ENCODE peak calls at places on chromosomes 12 and 14, in nine cellular contexts. One of them, this sample, is unnamed.
A peak's percentile ranks its signal among the peaks of the same experiment; 100 is the strongest.

GRCh38 chr12:31970199-31970598 is 11.0 kb downstream of the RESF1 start:
- DNase-seq in HFFc6: no peak
- DNase-seq in cardiac muscle cell: no peak
- DNase-seq in cardiac fibroblast: no peak
- DNase-seq in glutamatergic neuron: no peak
- DNase-seq in upper lobe of left lung: no peak
- DNase-seq in fibroblast of lung: no peak
- DNase-seq in MM.1S: no peak
- DNase-seq in thyroid gland: no peak
- DNase-seq in this sample: no peak

GRCh38 chr12:55492078-55492477 is at the start of gene OR6C68:
- DNase-seq in HFFc6: no peak
- DNase-seq in cardiac muscle cell: no peak
- DNase-seq in cardiac fibroblast: no peak
- DNase-seq in glutamatergic neuron: no peak
- DNase-seq in upper lobe of left lung: no peak
- DNase-seq in fibroblast of lung: no peak
- DNase-seq in MM.1S: no peak
- DNase-seq in thyroid gland: no peak
- DNase-seq in this sample: no peak

GRCh38 chr14:58356268-58356667 is 39.5 kb upstream of the TOMM20L start:
- DNase-seq in HFFc6: no peak
- DNase-seq in cardiac muscle cell: no peak
- DNase-seq in cardiac fibroblast: no peak
- DNase-seq in glutamatergic neuron: no peak
- DNase-seq in upper lobe of left lung: no peak
- DNase-seq in fibroblast of lung: no peak
- DNase-seq in MM.1S: no peak
- DNase-seq in thyroid gland: no peak
- DNase-seq in this sample: no peak

GRCh38 chr14:64508215-64508776 is 3.7 kb downstream of the ZBTB1 start:
- DNase-seq in HFFc6: no peak
- DNase-seq in cardiac muscle cell: no peak
- DNase-seq in cardiac fibroblast: no peak
- DNase-seq in glutamatergic neuron: no peak
- DNase-seq in upper lobe of left lung: no peak
- DNase-seq in fibroblast of lung: no peak
- DNase-seq in MM.1S: peak; percentile 46
- DNase-seq in thyroid gland: no peak
- DNase-seq in this sample: no peak

GRCh38 chr14:83173687-83174086 is 1640.0 kb upstream of the SEL1L start:
- DNase-seq in HFFc6: no peak
- DNase-seq in cardiac muscle cell: no peak
- DNase-seq in cardiac fibroblast: no peak
- DNase-seq in glutamatergic neuron: no peak
- DNase-seq in upper lobe of left lung: no peak
- DNase-seq in fibroblast of lung: no peak
- DNase-seq in MM.1S: no peak
- DNase-seq in thyroid gland: no peak
- DNase-seq in this sample: no peak

GRCh38 chr12:113697646-113698504 is 226.2 kb upstream of the LHX5 start:
- DNase-seq in HFFc6: no peak
- DNase-seq in cardiac muscle cell: no peak
- DNase-seq in cardiac fibroblast: no peak
- DNase-seq in glutamatergic neuron: peak; percentile 79
- DNase-seq in upper lobe of left lung: no peak
- DNase-seq in fibroblast of lung: no peak
- DNase-seq in MM.1S: no peak
- DNase-seq in thyroid gland: no peak
- DNase-seq in this sample: no peak

GRCh38 chr14:26846388-26846787 is 248.6 kb upstream of the NOVA1 start:
- DNase-seq in HFFc6: no peak
- DNase-seq in cardiac muscle cell: peak; percentile 3
- DNase-seq in cardiac fibroblast: no peak
- DNase-seq in glutamatergic neuron: no peak
- DNase-seq in upper lobe of left lung: no peak
- DNase-seq in fibroblast of lung: peak; percentile 20
- DNase-seq in MM.1S: no peak
- DNase-seq in thyroid gland: no peak
- DNase-seq in this sample: no peak

GRCh38 chr14:61042220-61042619 is 61.2 kb downstream of the SLC38A6 start:
- DNase-seq in HFFc6: no peak
- DNase-seq in cardiac muscle cell: no peak
- DNase-seq in cardiac fibroblast: no peak
- DNase-seq in glutamatergic neuron: no peak
- DNase-seq in upper lobe of left lung: no peak
- DNase-seq in fibroblast of lung: no peak
- DNase-seq in MM.1S: no peak
- DNase-seq in thyroid gland: no peak
- DNase-seq in this sample: no peak

GRCh38 chr12:91633734-91634357 is 451.2 kb upstream of the DCN start:
- DNase-seq in HFFc6: no peak
- DNase-seq in cardiac muscle cell: no peak
- DNase-seq in cardiac fibroblast: no peak
- DNase-seq in glutamatergic neuron: no peak
- DNase-seq in upper lobe of left lung: peak; percentile 74
- DNase-seq in fibroblast of lung: no peak
- DNase-seq in MM.1S: no peak
- DNase-seq in thyroid gland: no peak
- DNase-seq in this sample: no peak

GRCh38 chr14:20652996-20653975 is 11.8 kb upstream of the OR6S1 start:
- DNase-seq in HFFc6: peak; percentile 85
- DNase-seq in cardiac muscle cell: peak; percentile 58
- DNase-seq in cardiac fibroblast: peak; percentile 93
- DNase-seq in glutamatergic neuron: peak; percentile 35
- DNase-seq in upper lobe of left lung: peak; percentile 22
- DNase-seq in fibroblast of lung: peak; percentile 27
- DNase-seq in MM.1S: no peak
- DNase-seq in thyroid gland: no peak
- DNase-seq in this sample: peak; percentile 64

DNA sequence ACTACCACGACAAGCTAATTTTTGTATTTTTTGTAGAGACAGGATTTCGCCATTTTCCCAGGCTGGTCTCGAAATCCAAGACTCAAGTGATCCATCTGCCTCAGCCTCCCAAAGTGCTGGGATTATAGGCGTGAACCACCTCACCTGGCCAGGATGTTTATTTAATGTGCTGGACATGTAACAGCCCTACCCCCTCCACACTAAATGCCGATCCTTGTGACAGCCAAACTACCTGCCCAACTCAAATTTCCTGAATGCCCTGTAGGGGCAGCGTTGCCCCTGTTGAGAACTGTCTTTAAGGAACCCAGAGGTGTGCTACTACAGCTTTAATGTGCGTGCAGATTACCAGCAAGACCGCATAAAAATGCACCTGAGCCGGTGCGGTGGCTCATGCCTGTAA is 48.1 kb downstream of the KCNK13 start:
- DNase-seq in HFFc6: no peak
- DNase-seq in cardiac muscle cell: no peak
- DNase-seq in cardiac fibroblast: peak; percentile 19
- DNase-seq in glutamatergic neuron: peak; percentile 18
- DNase-seq in upper lobe of left lung: no peak
- DNase-seq in fibroblast of lung: no peak
- DNase-seq in MM.1S: no peak
- DNase-seq in thyroid gland: peak; percentile 30
- DNase-seq in this sample: no peak
- TF ChIP-seq CTCF in HFFc6: peak; percentile 45
- TF ChIP-seq CTCF in cardiac muscle cell: peak; percentile 36
- TF ChIP-seq CTCF in cardiac fibroblast: peak; percentile 24
- TF ChIP-seq CTCF in glutamatergic neuron: peak; percentile 36
- TF ChIP-seq CTCF in upper lobe of left lung: no peak
- TF ChIP-seq CTCF in fibroblast of lung: no peak
- TF ChIP-seq CTCF in MM.1S: no peak
- TF ChIP-seq CTCF in thyroid gland: peak; percentile 27
- TF ChIP-seq CTCF in this sample: no peak

GRCh38 chr12:14514154-14514842 is 53.4 kb downstream of the PLBD1 start:
- DNase-seq in HFFc6: peak; percentile 11
- DNase-seq in cardiac muscle cell: peak; percentile 62
- DNase-seq in cardiac fibroblast: peak; percentile 50
- DNase-seq in glutamatergic neuron: no peak
- DNase-seq in upper lobe of left lung: no peak
- DNase-seq in fibroblast of lung: peak; percentile 24
- DNase-seq in MM.1S: no peak
- DNase-seq in thyroid gland: peak; percentile 71
- DNase-seq in this sample: no peak
- TF ChIP-seq CTCF in HFFc6: peak; percentile 46
- TF ChIP-seq CTCF in cardiac muscle cell: peak; percentile 50
- TF ChIP-seq CTCF in cardiac fibroblast: peak; percentile 28
- TF ChIP-seq CTCF in glutamatergic neuron: no peak
- TF ChIP-seq CTCF in upper lobe of left lung: peak; percentile 73
- TF ChIP-seq CTCF in fibroblast of lung: peak; percentile 40
- TF ChIP-seq CTCF in MM.1S: peak; percentile 16
- TF ChIP-seq CTCF in thyroid gland: peak; percentile 64
- TF ChIP-seq CTCF in this sample: no peak

GRCh38 chr12:11892065-11892391 is 178.7 kb upstream of the BCL2L14 start:
- DNase-seq in HFFc6: no peak
- DNase-seq in cardiac muscle cell: no peak
- DNase-seq in cardiac fibroblast: no peak
- DNase-seq in glutamatergic neuron: no peak
- DNase-seq in upper lobe of left lung: no peak
- DNase-seq in fibroblast of lung: no peak
- DNase-seq in MM.1S: no peak
- DNase-seq in thyroid gland: no peak
- DNase-seq in this sample: no peak
- TF ChIP-seq CTCF in HFFc6: peak; percentile 59
- TF ChIP-seq CTCF in cardiac muscle cell: peak; percentile 21
- TF ChIP-seq CTCF in cardiac fibroblast: peak; percentile 36
- TF ChIP-seq CTCF in glutamatergic neuron: peak; percentile 22
- TF ChIP-seq CTCF in upper lobe of left lung: no peak
- TF ChIP-seq CTCF in fibroblast of lung: peak; percentile 26
- TF ChIP-seq CTCF in MM.1S: no peak
- TF ChIP-seq CTCF in thyroid gland: peak; percentile 32
- TF ChIP-seq CTCF in this sample: peak; percentile 25

GRCh38 chr12:14716848-14717444 is 20.5 kb upstream of the GUCY2C start:
- DNase-seq in HFFc6: peak; percentile 30
- DNase-seq in cardiac muscle cell: peak; percentile 49
- DNase-seq in cardiac fibroblast: peak; percentile 65
- DNase-seq in glutamatergic neuron: peak; percentile 37
- DNase-seq in upper lobe of left lung: no peak
- DNase-seq in fibroblast of lung: peak; percentile 36
- DNase-seq in MM.1S: peak; percentile 36
- DNase-seq in thyroid gland: peak; percentile 12
- DNase-seq in this sample: peak; percentile 20
- TF ChIP-seq CTCF in HFFc6: peak; percentile 79
- TF ChIP-seq CTCF in cardiac muscle cell: peak; percentile 52
- TF ChIP-seq CTCF in cardiac fibroblast: peak; percentile 64
- TF ChIP-seq CTCF in glutamatergic neuron: peak; percentile 71
- TF ChIP-seq CTCF in upper lobe of left lung: peak; percentile 45
- TF ChIP-seq CTCF in fibroblast of lung: peak; percentile 66
- TF ChIP-seq CTCF in MM.1S: peak; percentile 57
- TF ChIP-seq CTCF in thyroid gland: peak; percentile 32
- TF ChIP-seq CTCF in this sample: peak; percentile 40

GRCh38 chr12:48937170-48937569 is 11.9 kb upstream of the FKBP11 start:
- DNase-seq in HFFc6: no peak
- DNase-seq in cardiac muscle cell: no peak
- DNase-seq in cardiac fibroblast: no peak
- DNase-seq in glutamatergic neuron: no peak
- DNase-seq in upper lobe of left lung: no peak
- DNase-seq in fibroblast of lung: no peak
- DNase-seq in MM.1S: no peak
- DNase-seq in thyroid gland: no peak
- DNase-seq in this sample: no peak

GRCh38 chr12:48932878-48933277 is 7.6 kb upstream of the FKBP11 start:
- DNase-seq in HFFc6: no peak
- DNase-seq in cardiac muscle cell: no peak
- DNase-seq in cardiac fibroblast: no peak
- DNase-seq in glutamatergic neuron: no peak
- DNase-seq in upper lobe of left lung: no peak
- DNase-seq in fibroblast of lung: no peak
- DNase-seq in MM.1S: no peak
- DNase-seq in thyroid gland: no peak
- DNase-seq in this sample: no peak

GRCh38 chr12:48933664-48934311 is 8.5 kb upstream of the FKBP11 start:
- DNase-seq in HFFc6: no peak
- DNase-seq in cardiac muscle cell: no peak
- DNase-seq in cardiac fibroblast: no peak
- DNase-seq in glutamatergic neuron: no peak
- DNase-seq in upper lobe of left lung: no peak
- DNase-seq in fibroblast of lung: no peak
- DNase-seq in MM.1S: no peak
- DNase-seq in thyroid gland: no peak
- DNase-seq in this sample: no peak

GRCh38 chr12:48936379-48936979 is 11.2 kb upstream of the FKBP11 start:
- DNase-seq in HFFc6: peak; percentile 58
- DNase-seq in cardiac muscle cell: peak; percentile 82
- DNase-seq in cardiac fibroblast: peak; percentile 77
- DNase-seq in glutamatergic neuron: peak; percentile 90
- DNase-seq in upper lobe of left lung: no peak
- DNase-seq in fibroblast of lung: peak; percentile 58
- DNase-seq in MM.1S: peak; percentile 62
- DNase-seq in thyroid gland: peak; percentile 72
- DNase-seq in this sample: peak; percentile 91

DNA sequence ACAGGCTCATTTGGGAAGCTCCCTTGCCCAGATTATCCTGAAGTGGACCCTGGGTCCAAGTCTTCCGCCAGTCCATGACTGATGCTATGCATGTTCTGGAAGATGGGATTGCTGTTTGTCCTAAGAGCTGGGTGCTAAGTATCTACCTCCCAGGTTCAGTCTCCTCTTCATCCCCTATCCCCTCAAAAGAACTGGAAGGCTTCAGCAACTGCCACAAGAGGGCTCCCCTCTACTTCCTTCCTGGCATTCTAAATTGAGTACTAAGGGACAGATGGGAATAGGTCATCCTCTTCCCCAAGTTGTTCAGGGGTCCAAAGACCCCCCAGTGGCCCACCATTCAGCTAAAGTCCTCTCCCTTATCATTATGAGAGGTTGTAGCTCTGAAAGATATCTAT is 9.0 kb upstream of the FKBP11 start:
- DNase-seq in HFFc6: no peak
- DNase-seq in cardiac muscle cell: no peak
- DNase-seq in cardiac fibroblast: no peak
- DNase-seq in glutamatergic neuron: no peak
- DNase-seq in upper lobe of left lung: no peak
- DNase-seq in fibroblast of lung: no peak
- DNase-seq in MM.1S: peak; percentile 12
- DNase-seq in thyroid gland: no peak
- DNase-seq in this sample: no peak
- TF ChIP-seq CTCF in HFFc6: peak; percentile 60
- TF ChIP-seq CTCF in cardiac muscle cell: peak; percentile 35
- TF ChIP-seq CTCF in cardiac fibroblast: no peak
- TF ChIP-seq CTCF in glutamatergic neuron: no peak
- TF ChIP-seq CTCF in upper lobe of left lung: peak; percentile 7
- TF ChIP-seq CTCF in fibroblast of lung: peak; percentile 40
- TF ChIP-seq CTCF in MM.1S: peak; percentile 23
- TF ChIP-seq CTCF in thyroid gland: peak; percentile 29
- TF ChIP-seq CTCF in this sample: no peak

GRCh38 chr12:67222302-67222701 is 46.9 kb upstream of the CAND1 start:
- DNase-seq in HFFc6: peak; percentile 25
- DNase-seq in cardiac muscle cell: peak; percentile 25
- DNase-seq in cardiac fibroblast: peak; percentile 29
- DNase-seq in glutamatergic neuron: no peak
- DNase-seq in upper lobe of left lung: no peak
- DNase-seq in fibroblast of lung: peak; percentile 24
- DNase-seq in MM.1S: no peak
- DNase-seq in thyroid gland: peak; percentile 7
- DNase-seq in this sample: no peak
- TF ChIP-seq CTCF in HFFc6: peak; percentile 44
- TF ChIP-seq CTCF in cardiac muscle cell: peak; percentile 37
- TF ChIP-seq CTCF in cardiac fibroblast: no peak
- TF ChIP-seq CTCF in glutamatergic neuron: peak; percentile 51
- TF ChIP-seq CTCF in upper lobe of left lung: no peak
- TF ChIP-seq CTCF in fibroblast of lung: no peak
- TF ChIP-seq CTCF in MM.1S: peak; percentile 28
- TF ChIP-seq CTCF in thyroid gland: peak; percentile 47
- TF ChIP-seq CTCF in this sample: peak; percentile 35

GRCh38 chr14:104783484-104784217 is 11.9 kb downstream of the AKT1 start:
- DNase-seq in HFFc6: no peak
- DNase-seq in cardiac muscle cell: no peak
- DNase-seq in cardiac fibroblast: no peak
- DNase-seq in glutamatergic neuron: peak; percentile 11
- DNase-seq in upper lobe of left lung: peak; percentile 74
- DNase-seq in fibroblast of lung: no peak
- DNase-seq in MM.1S: no peak
- DNase-seq in thyroid gland: no peak
- DNase-seq in this sample: no peak
- TF ChIP-seq CTCF in HFFc6: no peak
- TF ChIP-seq CTCF in cardiac muscle cell: no peak
- TF ChIP-seq CTCF in cardiac fibroblast: no peak
- TF ChIP-seq CTCF in glutamatergic neuron: no peak
- TF ChIP-seq CTCF in upper lobe of left lung: no peak
- TF ChIP-seq CTCF in fibroblast of lung: no peak
- TF ChIP-seq CTCF in MM.1S: no peak
- TF ChIP-seq CTCF in thyroid gland: no peak
- TF ChIP-seq CTCF in this sample: no peak

This sample was measured in nephron progenitor cell.